ENCODE peak calls at places on chromosomes 11 and 22, in ten cellular contexts. M is AG09319; I is cardiac septum; O is nephron progenitor cell; F is retina; E is gastrocnemius medialis; Z is NCI-H2107; Q is fibroblast of lung; J is activated CD4-positive, alpha-beta T cell treated with anti-CD3 and anti-CD28 coated beads for 48 hours; L is HFF-Myc. G is an unnamed sample.

GRCh38 chr22:41022470-41023298 is 69.7 kb upstream of the EP300 start:
- DNase-seq in M (peak), I (peak), O (peak), F (peak), E (peak), Z (peak), Q (peak), J (peak), L (no peak), G (peak)

GRCh38 chr11:88529426-88529825 is 191.9 kb upstream of the CTSC start:
- DNase-seq in M (no peak), I (no peak), O (no peak), F (no peak), E (no peak), Z (no peak), Q (no peak), J (no peak), L (no peak), G (no peak)

GRCh38 chr22:19419086-19419463 is 12.5 kb downstream of the HIRA start:
- DNase-seq in M (no peak), I (peak), O (no peak), F (no peak), E (no peak), Z (no peak), Q (no peak), J (no peak), L (no peak), G (no peak)

GRCh38 chr22:32796865-32797573 is 4.5 kb upstream of the TIMP3 start:
- DNase-seq in M (peak), I (peak), O (peak), F (peak), E (peak), Z (no peak), Q (peak), J (peak), L (peak), G (no peak)

GRCh38 chr22:43542681-43543521 is 131.1 kb downstream of the MPPED1 start:
- DNase-seq in M (no peak), I (no peak), O (no peak), F (no peak), E (no peak), Z (no peak), Q (no peak), J (no peak), L (no peak), G (no peak)

GRCh38 chr11:59145534-59145933 is 2.9 kb downstream of the FAM111A start:
- DNase-seq in M (no peak), I (no peak), O (no peak), F (no peak), E (no peak), Z (no peak), Q (peak), J (no peak), L (no peak), G (peak)

GRCh38 chr22:44685384-44686056 is 16.5 kb upstream of the PRR5 start:
- DNase-seq in M (no peak), I (peak), O (peak), F (no peak), E (peak), Z (peak), Q (peak), J (peak), L (peak), G (peak)

GRCh38 chr11:27429740-27430451 is 42.7 kb downstream of the LGR4 start:
- DNase-seq in M (no peak), I (no peak), O (no peak), F (no peak), E (no peak), Z (no peak), Q (no peak), J (no peak), L (no peak), G (no peak)

GRCh38 chr22:49922484-49922883 is 4.0 kb downstream of the CRELD2 start:
- DNase-seq in M (no peak), I (no peak), O (no peak), F (no peak), E (no peak), Z (no peak), Q (no peak), J (no peak), L (no peak), G (no peak)